ENCODE peak calls at places on chromosome 1, in seven cellular contexts. One of them, this sample, is unnamed.

GRCh38 chr1:186985889-186986491 is 157.2 kb downstream of the PLA2G4A start:
- DNase-seq in foreskin fibroblast: peak; percentile 77
- DNase-seq in right atrium auricular region: no peak
- DNase-seq in NCI-H524: peak; percentile 67
- DNase-seq in kidney glomerular epithelial cell: peak; percentile 70
- DNase-seq in IMR-90: peak; percentile 78
- DNase-seq in stimulated activated CD4-positive, alpha-beta T cell treated with anti-CD3 and anti-CD28 coated beads, Interleukin-2, amount 100 ng/mL, for 24 hours: no peak
- DNase-seq in this sample: peak; percentile 49

GRCh38 chr1:183330335-183330734 is 87.8 kb downstream of the NMNAT2 start:
- DNase-seq in IMR-90: no peak
- DNase-seq in NCI-H524: no peak
- DNase-seq in foreskin fibroblast: no peak
- DNase-seq in stimulated activated CD4-positive, alpha-beta T cell treated with anti-CD3 and anti-CD28 coated beads, Interleukin-2, amount 100 ng/mL, for 24 hours: no peak
- DNase-seq in kidney glomerular epithelial cell: no peak
- DNase-seq in right atrium auricular region: no peak
- DNase-seq in this sample: no peak

GRCh38 chr1:205187420-205187819 is 24.1 kb downstream of the DSTYK start:
- DNase-seq in NCI-H524: peak; percentile 78
- DNase-seq in IMR-90: no peak
- DNase-seq in stimulated activated CD4-positive, alpha-beta T cell treated with anti-CD3 and anti-CD28 coated beads, Interleukin-2, amount 100 ng/mL, for 24 hours: no peak
- DNase-seq in right atrium auricular region: no peak
- DNase-seq in foreskin fibroblast: no peak
- DNase-seq in kidney glomerular epithelial cell: no peak
- DNase-seq in this sample: no peak

GRCh38 chr1:27021347-27022031 is 8.8 kb upstream of the TENT5B start:
- DNase-seq in stimulated activated CD4-positive, alpha-beta T cell treated with anti-CD3 and anti-CD28 coated beads, Interleukin-2, amount 100 ng/mL, for 24 hours: no peak
- DNase-seq in right atrium auricular region: no peak
- DNase-seq in foreskin fibroblast: no peak
- DNase-seq in NCI-H524: no peak
- DNase-seq in kidney glomerular epithelial cell: no peak
- DNase-seq in IMR-90: peak; percentile 41
- DNase-seq in this sample: no peak

GRCh38 chr1:180611016-180611930 is 20.5 kb upstream of the XPR1 start:
- DNase-seq in stimulated activated CD4-positive, alpha-beta T cell treated with anti-CD3 and anti-CD28 coated beads, Interleukin-2, amount 100 ng/mL, for 24 hours: no peak
- DNase-seq in IMR-90: peak; percentile 87
- DNase-seq in NCI-H524: no peak
- DNase-seq in right atrium auricular region: no peak
- DNase-seq in kidney glomerular epithelial cell: no peak
- DNase-seq in foreskin fibroblast: no peak
- DNase-seq in this sample: no peak

GRCh38 chr1:53391982-53392381 is 64.1 kb upstream of the LRP8 start:
- DNase-seq in stimulated activated CD4-positive, alpha-beta T cell treated with anti-CD3 and anti-CD28 coated beads, Interleukin-2, amount 100 ng/mL, for 24 hours: no peak
- DNase-seq in foreskin fibroblast: peak; percentile 77
- DNase-seq in NCI-H524: no peak
- DNase-seq in kidney glomerular epithelial cell: no peak
- DNase-seq in IMR-90: peak; percentile 15
- DNase-seq in right atrium auricular region: no peak
- DNase-seq in this sample: no peak

GRCh38 chr1:960371-961131 is at the start of gene KLHL17:
- DNase-seq in kidney glomerular epithelial cell: peak; percentile 14
- DNase-seq in stimulated activated CD4-positive, alpha-beta T cell treated with anti-CD3 and anti-CD28 coated beads, Interleukin-2, amount 100 ng/mL, for 24 hours: peak; percentile 85
- DNase-seq in foreskin fibroblast: peak; percentile 91
- DNase-seq in right atrium auricular region: peak; percentile 70
- DNase-seq in IMR-90: peak; percentile 45
- DNase-seq in NCI-H524: peak; percentile 59
- DNase-seq in this sample: no peak

GRCh38 chr1:30682396-30683275 is 40.7 kb downstream of the MATN1 start:
- DNase-seq in foreskin fibroblast: no peak
- DNase-seq in stimulated activated CD4-positive, alpha-beta T cell treated with anti-CD3 and anti-CD28 coated beads, Interleukin-2, amount 100 ng/mL, for 24 hours: no peak
- DNase-seq in NCI-H524: no peak
- DNase-seq in kidney glomerular epithelial cell: no peak
- DNase-seq in IMR-90: no peak
- DNase-seq in right atrium auricular region: no peak
- DNase-seq in this sample: no peak

GRCh38 chr1:203273869-203274602 is 31.3 kb upstream of the BTG2 start:
- DNase-seq in foreskin fibroblast: no peak
- DNase-seq in kidney glomerular epithelial cell: no peak
- DNase-seq in stimulated activated CD4-positive, alpha-beta T cell treated with anti-CD3 and anti-CD28 coated beads, Interleukin-2, amount 100 ng/mL, for 24 hours: no peak
- DNase-seq in NCI-H524: peak; percentile 21
- DNase-seq in right atrium auricular region: peak; percentile 81
- DNase-seq in IMR-90: no peak
- DNase-seq in this sample: no peak

GRCh38 chr1:208534979-208535378 is 290.8 kb upstream of the PLXNA2 start:
- DNase-seq in kidney glomerular epithelial cell: no peak
- DNase-seq in foreskin fibroblast: no peak
- DNase-seq in IMR-90: no peak
- DNase-seq in right atrium auricular region: no peak
- DNase-seq in NCI-H524: no peak
- DNase-seq in stimulated activated CD4-positive, alpha-beta T cell treated with anti-CD3 and anti-CD28 coated beads, Interleukin-2, amount 100 ng/mL, for 24 hours: no peak
- DNase-seq in this sample: no peak

GRCh38 chr1:115929846-115930245 is 46.5 kb upstream of the SLC22A15 start:
- DNase-seq in right atrium auricular region: no peak
- DNase-seq in IMR-90: peak; percentile 30
- DNase-seq in stimulated activated CD4-positive, alpha-beta T cell treated with anti-CD3 and anti-CD28 coated beads, Interleukin-2, amount 100 ng/mL, for 24 hours: no peak
- DNase-seq in kidney glomerular epithelial cell: peak; percentile 2
- DNase-seq in foreskin fibroblast: peak; percentile 91
- DNase-seq in NCI-H524: no peak
- DNase-seq in this sample: peak; percentile 41

GRCh38 chr1:13749543-13750307 is 49.7 kb downstream of the PRDM2 start:
- DNase-seq in NCI-H524: peak; percentile 31
- DNase-seq in foreskin fibroblast: peak; percentile 76
- DNase-seq in IMR-90: peak; percentile 36
- DNase-seq in kidney glomerular epithelial cell: no peak
- DNase-seq in stimulated activated CD4-positive, alpha-beta T cell treated with anti-CD3 and anti-CD28 coated beads, Interleukin-2, amount 100 ng/mL, for 24 hours: peak; percentile 62
- DNase-seq in right atrium auricular region: peak; percentile 70
- DNase-seq in this sample: no peak

GRCh38 chr1:7430047-7430608 is 341.0 kb upstream of the VAMP3 start:
- DNase-seq in right atrium auricular region: no peak
- DNase-seq in kidney glomerular epithelial cell: no peak
- DNase-seq in IMR-90: no peak
- DNase-seq in foreskin fibroblast: no peak
- DNase-seq in stimulated activated CD4-positive, alpha-beta T cell treated with anti-CD3 and anti-CD28 coated beads, Interleukin-2, amount 100 ng/mL, for 24 hours: no peak
- DNase-seq in NCI-H524: no peak
- DNase-seq in this sample: no peak

GRCh38 chr1:192277635-192278034 is 39.2 kb upstream of the RGS21 start:
- DNase-seq in NCI-H524: no peak
- DNase-seq in right atrium auricular region: no peak
- DNase-seq in foreskin fibroblast: no peak
- DNase-seq in kidney glomerular epithelial cell: no peak
- DNase-seq in IMR-90: no peak
- DNase-seq in stimulated activated CD4-positive, alpha-beta T cell treated with anti-CD3 and anti-CD28 coated beads, Interleukin-2, amount 100 ng/mL, for 24 hours: no peak
- DNase-seq in this sample: no peak

GRCh38 chr1:198056255-198056654 is 100.5 kb upstream of the NEK7 start:
- DNase-seq in right atrium auricular region: no peak
- DNase-seq in IMR-90: no peak
- DNase-seq in kidney glomerular epithelial cell: no peak
- DNase-seq in foreskin fibroblast: no peak
- DNase-seq in NCI-H524: peak; percentile 36
- DNase-seq in stimulated activated CD4-positive, alpha-beta T cell treated with anti-CD3 and anti-CD28 coated beads, Interleukin-2, amount 100 ng/mL, for 24 hours: no peak
- DNase-seq in this sample: no peak

GRCh38 chr1:214464303-214465287 is 86.8 kb downstream of the PTPN14 start:
- DNase-seq in foreskin fibroblast: no peak
- DNase-seq in right atrium auricular region: no peak
- DNase-seq in IMR-90: no peak
- DNase-seq in stimulated activated CD4-positive, alpha-beta T cell treated with anti-CD3 and anti-CD28 coated beads, Interleukin-2, amount 100 ng/mL, for 24 hours: no peak
- DNase-seq in kidney glomerular epithelial cell: no peak
- DNase-seq in NCI-H524: peak; percentile 98
- DNase-seq in this sample: no peak

GRCh38 chr1:222043444-222044292 is 301.8 kb upstream of the DUSP10 start:
- DNase-seq in right atrium auricular region: no peak
- DNase-seq in foreskin fibroblast: peak; percentile 92
- DNase-seq in kidney glomerular epithelial cell: peak; percentile 59
- DNase-seq in NCI-H524: no peak
- DNase-seq in stimulated activated CD4-positive, alpha-beta T cell treated with anti-CD3 and anti-CD28 coated beads, Interleukin-2, amount 100 ng/mL, for 24 hours: no peak
- DNase-seq in IMR-90: peak; percentile 98
- DNase-seq in this sample: peak; percentile 36

GRCh38 chr1:151012684-151013471 is 4.6 kb downstream of the PRUNE1 start:
- DNase-seq in kidney glomerular epithelial cell: no peak
- DNase-seq in foreskin fibroblast: peak; percentile 25
- DNase-seq in stimulated activated CD4-positive, alpha-beta T cell treated with anti-CD3 and anti-CD28 coated beads, Interleukin-2, amount 100 ng/mL, for 24 hours: no peak
- DNase-seq in right atrium auricular region: no peak
- DNase-seq in NCI-H524: no peak
- DNase-seq in IMR-90: no peak
- DNase-seq in this sample: no peak

GRCh38 chr1:209937996-209938959 is at the start of gene SYT14:
- DNase-seq in NCI-H524: peak; percentile 77
- DNase-seq in IMR-90: peak; percentile 25
- DNase-seq in foreskin fibroblast: peak; percentile 86
- DNase-seq in stimulated activated CD4-positive, alpha-beta T cell treated with anti-CD3 and anti-CD28 coated beads, Interleukin-2, amount 100 ng/mL, for 24 hours: no peak
- DNase-seq in right atrium auricular region: no peak
- DNase-seq in kidney glomerular epithelial cell: peak; percentile 38
- DNase-seq in this sample: no peak

GRCh38 chr1:147892216-147892615 is 10.4 kb upstream of the GJA8 start:
- DNase-seq in NCI-H524: peak; percentile 56
- DNase-seq in foreskin fibroblast: peak; percentile 5
- DNase-seq in kidney glomerular epithelial cell: peak; percentile 19
- DNase-seq in IMR-90: no peak
- DNase-seq in stimulated activated CD4-positive, alpha-beta T cell treated with anti-CD3 and anti-CD28 coated beads, Interleukin-2, amount 100 ng/mL, for 24 hours: no peak
- DNase-seq in right atrium auricular region: no peak
- DNase-seq in this sample: no peak

GRCh38 chr1:67738401-67738800 is 53.4 kb downstream of the GADD45A start:
- DNase-seq in stimulated activated CD4-positive, alpha-beta T cell treated with anti-CD3 and anti-CD28 coated beads, Interleukin-2, amount 100 ng/mL, for 24 hours: no peak
- DNase-seq in IMR-90: no peak
- DNase-seq in foreskin fibroblast: no peak
- DNase-seq in NCI-H524: no peak
- DNase-seq in kidney glomerular epithelial cell: no peak
- DNase-seq in right atrium auricular region: no peak
- DNase-seq in this sample: no peak

GRCh38 chr1:180397190-180397589 is 105.2 kb downstream of the ACBD6 start:
- DNase-seq in foreskin fibroblast: no peak
- DNase-seq in right atrium auricular region: no peak
- DNase-seq in stimulated activated CD4-positive, alpha-beta T cell treated with anti-CD3 and anti-CD28 coated beads, Interleukin-2, amount 100 ng/mL, for 24 hours: no peak
- DNase-seq in IMR-90: no peak
- DNase-seq in kidney glomerular epithelial cell: no peak
- DNase-seq in NCI-H524: no peak
- DNase-seq in this sample: no peak

GRCh38 chr1:180123463-180123936 is 31.2 kb upstream of the QSOX1 start:
- DNase-seq in stimulated activated CD4-positive, alpha-beta T cell treated with anti-CD3 and anti-CD28 coated beads, Interleukin-2, amount 100 ng/mL, for 24 hours: no peak
- DNase-seq in right atrium auricular region: no peak
- DNase-seq in IMR-90: peak; percentile 28
- DNase-seq in kidney glomerular epithelial cell: no peak
- DNase-seq in foreskin fibroblast: peak; percentile 35
- DNase-seq in NCI-H524: no peak
- DNase-seq in this sample: no peak

GRCh38 chr1:24318988-24319863 is at the start of gene GRHL3:
- DNase-seq in IMR-90: no peak
- DNase-seq in stimulated activated CD4-positive, alpha-beta T cell treated with anti-CD3 and anti-CD28 coated beads, Interleukin-2, amount 100 ng/mL, for 24 hours: no peak
- DNase-seq in NCI-H524: no peak
- DNase-seq in kidney glomerular epithelial cell: peak; percentile 74
- DNase-seq in right atrium auricular region: no peak
- DNase-seq in foreskin fibroblast: no peak
- DNase-seq in this sample: no peak

GRCh38 chr1:198083549-198083948 is 73.2 kb upstream of the NEK7 start:
- DNase-seq in kidney glomerular epithelial cell: no peak
- DNase-seq in right atrium auricular region: no peak
- DNase-seq in foreskin fibroblast: no peak
- DNase-seq in IMR-90: no peak
- DNase-seq in stimulated activated CD4-positive, alpha-beta T cell treated with anti-CD3 and anti-CD28 coated beads, Interleukin-2, amount 100 ng/mL, for 24 hours: no peak
- DNase-seq in NCI-H524: no peak
- DNase-seq in this sample: no peak

GRCh38 chr1:196659471-196659870 is 7.6 kb downstream of the CFH start:
- DNase-seq in stimulated activated CD4-positive, alpha-beta T cell treated with anti-CD3 and anti-CD28 coated beads, Interleukin-2, amount 100 ng/mL, for 24 hours: no peak
- DNase-seq in kidney glomerular epithelial cell: no peak
- DNase-seq in NCI-H524: no peak
- DNase-seq in foreskin fibroblast: no peak
- DNase-seq in IMR-90: no peak
- DNase-seq in right atrium auricular region: no peak
- DNase-seq in this sample: no peak

GRCh38 chr1:220803401-220804201 is 16.9 kb downstream of the MTARC1 start:
- DNase-seq in right atrium auricular region: peak; percentile 55
- DNase-seq in stimulated activated CD4-positive, alpha-beta T cell treated with anti-CD3 and anti-CD28 coated beads, Interleukin-2, amount 100 ng/mL, for 24 hours: peak; percentile 23
- DNase-seq in NCI-H524: peak; percentile 15
- DNase-seq in foreskin fibroblast: peak; percentile 74
- DNase-seq in kidney glomerular epithelial cell: peak; percentile 53
- DNase-seq in IMR-90: peak; percentile 36
- DNase-seq in this sample: no peak

GRCh38 chr1:1000357-1001056 is 610 bp upstream of the HES4 start:
- DNase-seq in IMR-90: peak; percentile 89
- DNase-seq in foreskin fibroblast: peak; percentile 86
- DNase-seq in NCI-H524: peak; percentile 61
- DNase-seq in stimulated activated CD4-positive, alpha-beta T cell treated with anti-CD3 and anti-CD28 coated beads, Interleukin-2, amount 100 ng/mL, for 24 hours: peak; percentile 75
- DNase-seq in right atrium auricular region: peak; percentile 86
- DNase-seq in kidney glomerular epithelial cell: peak; percentile 64
- DNase-seq in this sample: no peak

GRCh38 chr1:247102381-247102780 is 1.8 kb downstream of the ZNF669 start:
- DNase-seq in stimulated activated CD4-positive, alpha-beta T cell treated with anti-CD3 and anti-CD28 coated beads, Interleukin-2, amount 100 ng/mL, for 24 hours: no peak
- DNase-seq in right atrium auricular region: no peak
- DNase-seq in NCI-H524: no peak
- DNase-seq in kidney glomerular epithelial cell: no peak
- DNase-seq in foreskin fibroblast: peak; percentile 59
- DNase-seq in IMR-90: peak; percentile 76
- DNase-seq in this sample: no peak

GRCh38 chr1:31373897-31374486 is 1.1 kb upstream of the FABP3 start:
- DNase-seq in foreskin fibroblast: no peak
- DNase-seq in stimulated activated CD4-positive, alpha-beta T cell treated with anti-CD3 and anti-CD28 coated beads, Interleukin-2, amount 100 ng/mL, for 24 hours: no peak
- DNase-seq in right atrium auricular region: no peak
- DNase-seq in IMR-90: no peak
- DNase-seq in kidney glomerular epithelial cell: no peak
- DNase-seq in NCI-H524: no peak
- DNase-seq in this sample: no peak

GRCh38 chr1:163844393-163844948 is 522.7 kb downstream of the NUF2 start:
- DNase-seq in IMR-90: peak; percentile 23
- DNase-seq in right atrium auricular region: no peak
- DNase-seq in kidney glomerular epithelial cell: no peak
- DNase-seq in NCI-H524: no peak
- DNase-seq in stimulated activated CD4-positive, alpha-beta T cell treated with anti-CD3 and anti-CD28 coated beads, Interleukin-2, amount 100 ng/mL, for 24 hours: no peak
- DNase-seq in foreskin fibroblast: peak; percentile 93
- DNase-seq in this sample: peak; percentile 46

GRCh38 chr1:234409328-234409727 is 36.1 kb downstream of the COA6 start:
- DNase-seq in kidney glomerular epithelial cell: no peak
- DNase-seq in stimulated activated CD4-positive, alpha-beta T cell treated with anti-CD3 and anti-CD28 coated beads, Interleukin-2, amount 100 ng/mL, for 24 hours: no peak
- DNase-seq in foreskin fibroblast: peak; percentile 22
- DNase-seq in right atrium auricular region: no peak
- DNase-seq in IMR-90: peak; percentile 8
- DNase-seq in NCI-H524: peak; percentile 11
- DNase-seq in this sample: no peak

GRCh38 chr1:66489972-66490601 is 43.9 kb upstream of the SGIP1 start:
- DNase-seq in kidney glomerular epithelial cell: no peak
- DNase-seq in IMR-90: peak; percentile 22
- DNase-seq in right atrium auricular region: no peak
- DNase-seq in stimulated activated CD4-positive, alpha-beta T cell treated with anti-CD3 and anti-CD28 coated beads, Interleukin-2, amount 100 ng/mL, for 24 hours: no peak
- DNase-seq in foreskin fibroblast: peak; percentile 54
- DNase-seq in NCI-H524: no peak
- DNase-seq in this sample: no peak

GRCh38 chr1:205229399-205229861 is 1.7 kb downstream of the TMCC2 start:
- DNase-seq in IMR-90: peak; percentile 57
- DNase-seq in stimulated activated CD4-positive, alpha-beta T cell treated with anti-CD3 and anti-CD28 coated beads, Interleukin-2, amount 100 ng/mL, for 24 hours: peak; percentile 68
- DNase-seq in right atrium auricular region: no peak
- DNase-seq in NCI-H524: peak; percentile 89
- DNase-seq in foreskin fibroblast: peak; percentile 60
- DNase-seq in kidney glomerular epithelial cell: peak; percentile 65
- DNase-seq in this sample: no peak

GRCh38 chr1:235663628-235664027 is 14.0 kb upstream of the GNG4 start:
- DNase-seq in stimulated activated CD4-positive, alpha-beta T cell treated with anti-CD3 and anti-CD28 coated beads, Interleukin-2, amount 100 ng/mL, for 24 hours: no peak
- DNase-seq in kidney glomerular epithelial cell: no peak
- DNase-seq in foreskin fibroblast: no peak
- DNase-seq in IMR-90: no peak
- DNase-seq in right atrium auricular region: no peak
- DNase-seq in NCI-H524: no peak
- DNase-seq in this sample: no peak

GRCh38 chr1:214460304-214460916 is 91.0 kb downstream of the PTPN14 start:
- DNase-seq in NCI-H524: no peak
- DNase-seq in right atrium auricular region: no peak
- DNase-seq in kidney glomerular epithelial cell: no peak
- DNase-seq in IMR-90: no peak
- DNase-seq in stimulated activated CD4-positive, alpha-beta T cell treated with anti-CD3 and anti-CD28 coated beads, Interleukin-2, amount 100 ng/mL, for 24 hours: no peak
- DNase-seq in foreskin fibroblast: no peak
- DNase-seq in this sample: no peak

GRCh38 chr1:158045639-158046038 is 52.2 kb downstream of the KIRREL1 start:
- DNase-seq in stimulated activated CD4-positive, alpha-beta T cell treated with anti-CD3 and anti-CD28 coated beads, Interleukin-2, amount 100 ng/mL, for 24 hours: no peak
- DNase-seq in kidney glomerular epithelial cell: peak; percentile 68
- DNase-seq in foreskin fibroblast: peak; percentile 81
- DNase-seq in right atrium auricular region: no peak
- DNase-seq in NCI-H524: no peak
- DNase-seq in IMR-90: peak; percentile 90
- DNase-seq in this sample: no peak

GRCh38 chr1:21318714-21319159 is 28.5 kb upstream of the ECE1 start:
- DNase-seq in stimulated activated CD4-positive, alpha-beta T cell treated with anti-CD3 and anti-CD28 coated beads, Interleukin-2, amount 100 ng/mL, for 24 hours: no peak
- DNase-seq in IMR-90: peak; percentile 87
- DNase-seq in right atrium auricular region: peak; percentile 97
- DNase-seq in foreskin fibroblast: peak; percentile 84
- DNase-seq in kidney glomerular epithelial cell: no peak
- DNase-seq in NCI-H524: peak; percentile 75
- DNase-seq in this sample: no peak